ENCODE peak calls at places on chromosome 2, in six cellular contexts. One of them, this sample, is unnamed.

GRCh38 chr2:187453078-187453641 is 5.1 kb upstream of the CALCRL start:
- DNase-seq in 8988T: no peak
- DNase-seq in NCI-H748 treated with DMSO at 0.1 percent for 48 hours: peak
- DNase-seq in omental fat pad: no peak
- DNase-seq in left ventricle myocardium superior: no peak
- DNase-seq in fibroblast of pulmonary artery: peak
- DNase-seq in this sample: no peak

GRCh38 chr2:210459925-210460862 is 16.4 kb downstream of the LANCL1 start:
- DNase-seq in left ventricle myocardium superior: no peak
- DNase-seq in NCI-H748 treated with DMSO at 0.1 percent for 48 hours: no peak
- DNase-seq in fibroblast of pulmonary artery: no peak
- DNase-seq in 8988T: no peak
- DNase-seq in omental fat pad: no peak
- DNase-seq in this sample: no peak

GRCh38 chr2:38466849-38467767 is 90.0 kb upstream of the ATL2 start:
- DNase-seq in NCI-H748 treated with DMSO at 0.1 percent for 48 hours: no peak
- DNase-seq in omental fat pad: no peak
- DNase-seq in 8988T: no peak
- DNase-seq in left ventricle myocardium superior: no peak
- DNase-seq in fibroblast of pulmonary artery: peak
- DNase-seq in this sample: no peak

GRCh38 chr2:204871246-204871953 is 326.1 kb downstream of the PARD3B start:
- DNase-seq in NCI-H748 treated with DMSO at 0.1 percent for 48 hours: peak
- DNase-seq in omental fat pad: no peak
- DNase-seq in fibroblast of pulmonary artery: peak
- DNase-seq in left ventricle myocardium superior: no peak
- DNase-seq in 8988T: no peak
- DNase-seq in this sample: no peak

GRCh38 chr2:71631411-71631931 is 178.1 kb downstream of the DYSF start:
- DNase-seq in fibroblast of pulmonary artery: no peak
- DNase-seq in left ventricle myocardium superior: no peak
- DNase-seq in 8988T: no peak
- DNase-seq in NCI-H748 treated with DMSO at 0.1 percent for 48 hours: no peak
- DNase-seq in omental fat pad: no peak
- DNase-seq in this sample: no peak

GRCh38 chr2:31558401-31559295 is 22.1 kb downstream of the SRD5A2 start:
- DNase-seq in NCI-H748 treated with DMSO at 0.1 percent for 48 hours: no peak
- DNase-seq in left ventricle myocardium superior: no peak
- DNase-seq in omental fat pad: no peak
- DNase-seq in fibroblast of pulmonary artery: peak
- DNase-seq in 8988T: no peak
- DNase-seq in this sample: no peak

GRCh38 chr2:157498501-157498900 is 54.6 kb upstream of the CYTIP start:
- DNase-seq in left ventricle myocardium superior: no peak
- DNase-seq in omental fat pad: no peak
- DNase-seq in fibroblast of pulmonary artery: no peak
- DNase-seq in NCI-H748 treated with DMSO at 0.1 percent for 48 hours: no peak
- DNase-seq in 8988T: no peak
- DNase-seq in this sample: no peak

GRCh38 chr2:238427435-238428162 is 872 bp downstream of the ASB1 start:
- DNase-seq in fibroblast of pulmonary artery: peak
- DNase-seq in omental fat pad: no peak
- DNase-seq in left ventricle myocardium superior: no peak
- DNase-seq in 8988T: no peak
- DNase-seq in NCI-H748 treated with DMSO at 0.1 percent for 48 hours: no peak
- DNase-seq in this sample: no peak

GRCh38 chr2:18156002-18156401 is 277.5 kb downstream of the KCNS3 start:
- DNase-seq in 8988T: no peak
- DNase-seq in left ventricle myocardium superior: no peak
- DNase-seq in NCI-H748 treated with DMSO at 0.1 percent for 48 hours: no peak
- DNase-seq in fibroblast of pulmonary artery: no peak
- DNase-seq in omental fat pad: no peak
- DNase-seq in this sample: no peak

GRCh38 chr2:28352104-28352503 is 40.6 kb upstream of the FOSL2 start:
- DNase-seq in left ventricle myocardium superior: no peak
- DNase-seq in fibroblast of pulmonary artery: no peak
- DNase-seq in NCI-H748 treated with DMSO at 0.1 percent for 48 hours: no peak
- DNase-seq in 8988T: no peak
- DNase-seq in omental fat pad: no peak
- DNase-seq in this sample: no peak

GRCh38 chr2:174971868-174972781 is 33.1 kb downstream of the CHN1 start:
- DNase-seq in fibroblast of pulmonary artery: peak
- DNase-seq in omental fat pad: no peak
- DNase-seq in NCI-H748 treated with DMSO at 0.1 percent for 48 hours: no peak
- DNase-seq in left ventricle myocardium superior: no peak
- DNase-seq in 8988T: no peak
- DNase-seq in this sample: no peak

GRCh38 chr2:234494361-234495075 is 2.4 kb downstream of the ARL4C start:
- DNase-seq in 8988T: no peak
- DNase-seq in left ventricle myocardium superior: no peak
- DNase-seq in fibroblast of pulmonary artery: peak
- DNase-seq in NCI-H748 treated with DMSO at 0.1 percent for 48 hours: peak
- DNase-seq in omental fat pad: no peak
- DNase-seq in this sample: no peak

GRCh38 chr2:196988599-196988998 is 62.1 kb upstream of the PGAP1 start:
- DNase-seq in fibroblast of pulmonary artery: no peak
- DNase-seq in left ventricle myocardium superior: no peak
- DNase-seq in NCI-H748 treated with DMSO at 0.1 percent for 48 hours: peak
- DNase-seq in omental fat pad: no peak
- DNase-seq in 8988T: no peak
- DNase-seq in this sample: no peak

GRCh38 chr2:101619191-101619591 is 78.3 kb upstream of the MAP4K4 start:
- DNase-seq in left ventricle myocardium superior: no peak
- DNase-seq in fibroblast of pulmonary artery: no peak
- DNase-seq in omental fat pad: no peak
- DNase-seq in NCI-H748 treated with DMSO at 0.1 percent for 48 hours: no peak
- DNase-seq in 8988T: no peak
- DNase-seq in this sample: no peak

GRCh38 chr2:46097714-46098480 is 199.3 kb upstream of the EPAS1 start:
- DNase-seq in left ventricle myocardium superior: no peak
- DNase-seq in NCI-H748 treated with DMSO at 0.1 percent for 48 hours: no peak
- DNase-seq in fibroblast of pulmonary artery: peak
- DNase-seq in omental fat pad: no peak
- DNase-seq in 8988T: peak
- DNase-seq in this sample: no peak

GRCh38 chr2:145687445-145688104 is 1167.7 kb upstream of the ZEB2 start:
- DNase-seq in omental fat pad: no peak
- DNase-seq in fibroblast of pulmonary artery: peak
- DNase-seq in NCI-H748 treated with DMSO at 0.1 percent for 48 hours: no peak
- DNase-seq in 8988T: no peak
- DNase-seq in left ventricle myocardium superior: no peak
- DNase-seq in this sample: no peak

GRCh38 chr2:200782243-200782642 is 29.5 kb upstream of the BZW1 start:
- DNase-seq in left ventricle myocardium superior: no peak
- DNase-seq in omental fat pad: no peak
- DNase-seq in NCI-H748 treated with DMSO at 0.1 percent for 48 hours: no peak
- DNase-seq in fibroblast of pulmonary artery: peak
- DNase-seq in 8988T: no peak
- DNase-seq in this sample: no peak

GRCh38 chr2:98911376-98912154 is 24.5 kb downstream of the CRACDL start:
- DNase-seq in fibroblast of pulmonary artery: peak
- DNase-seq in left ventricle myocardium superior: no peak
- DNase-seq in NCI-H748 treated with DMSO at 0.1 percent for 48 hours: no peak
- DNase-seq in omental fat pad: no peak
- DNase-seq in 8988T: no peak
- DNase-seq in this sample: no peak

GRCh38 chr2:237060518-237061312 is 25.0 kb upstream of the COPS8 start:
- DNase-seq in omental fat pad: no peak
- DNase-seq in left ventricle myocardium superior: no peak
- DNase-seq in fibroblast of pulmonary artery: peak
- DNase-seq in NCI-H748 treated with DMSO at 0.1 percent for 48 hours: peak
- DNase-seq in 8988T: peak
- DNase-seq in this sample: no peak

GRCh38 chr2:44369392-44369791 is 7.6 kb downstream of the CAMKMT start:
- DNase-seq in left ventricle myocardium superior: no peak
- DNase-seq in 8988T: no peak
- DNase-seq in NCI-H748 treated with DMSO at 0.1 percent for 48 hours: no peak
- DNase-seq in fibroblast of pulmonary artery: no peak
- DNase-seq in omental fat pad: no peak
- DNase-seq in this sample: no peak

GRCh38 chr2:68423966-68424650 is 43.0 kb downstream of the FBXO48 start:
- DNase-seq in left ventricle myocardium superior: no peak
- DNase-seq in fibroblast of pulmonary artery: no peak
- DNase-seq in NCI-H748 treated with DMSO at 0.1 percent for 48 hours: no peak
- DNase-seq in 8988T: no peak
- DNase-seq in omental fat pad: no peak
- DNase-seq in this sample: no peak

GRCh38 chr2:38146917-38147307 is 71.0 kb upstream of the CYP1B1 start:
- DNase-seq in NCI-H748 treated with DMSO at 0.1 percent for 48 hours: no peak
- DNase-seq in left ventricle myocardium superior: no peak
- DNase-seq in omental fat pad: peak
- DNase-seq in fibroblast of pulmonary artery: peak
- DNase-seq in 8988T: peak
- DNase-seq in this sample: no peak

This sample was measured in CD4-positive, alpha-beta T cell.